ENCODE peak calls at places on chromosome 20, in eight cellular contexts. One of them, this sample, is unnamed.

GRCh38 chr20:45406260-45407066 is 1.6 kb upstream of the DBNDD2 start:
- DNase-seq in CD8-positive, alpha-beta memory T cell: peak
- DNase-seq in EL: peak
- DNase-seq in stimulated activated CD4-positive, alpha-beta T cell treated with anti-CD3 and anti-CD28 coated beads, Interleukin-1b, Interleukin-23, amount 100 ng/mL, for 48 hours: peak
- DNase-seq in AG10803: peak
- DNase-seq in activated gamma-delta T cell treated with Interleukin-2 at 50 U/mL for 16 hours: peak
- DNase-seq in choroid plexus epithelial cell: no peak
- DNase-seq in left cardiac atrium: peak
- DNase-seq in this sample: peak

GRCh38 chr20:1813101-1813529 is 82.1 kb upstream of the SIRPA start:
- DNase-seq in choroid plexus epithelial cell: peak
- DNase-seq in EL: peak
- DNase-seq in left cardiac atrium: peak
- DNase-seq in CD8-positive, alpha-beta memory T cell: no peak
- DNase-seq in activated gamma-delta T cell treated with Interleukin-2 at 50 U/mL for 16 hours: no peak
- DNase-seq in AG10803: peak
- DNase-seq in stimulated activated CD4-positive, alpha-beta T cell treated with anti-CD3 and anti-CD28 coated beads, Interleukin-1b, Interleukin-23, amount 100 ng/mL, for 48 hours: no peak
- DNase-seq in this sample: peak

GRCh38 chr20:48668451-48668946 is 159.3 kb downstream of the PREX1 start:
- DNase-seq in activated gamma-delta T cell treated with Interleukin-2 at 50 U/mL for 16 hours: no peak
- DNase-seq in AG10803: no peak
- DNase-seq in stimulated activated CD4-positive, alpha-beta T cell treated with anti-CD3 and anti-CD28 coated beads, Interleukin-1b, Interleukin-23, amount 100 ng/mL, for 48 hours: no peak
- DNase-seq in choroid plexus epithelial cell: peak
- DNase-seq in EL: peak
- DNase-seq in CD8-positive, alpha-beta memory T cell: no peak
- DNase-seq in left cardiac atrium: no peak
- DNase-seq in this sample: peak

GRCh38 chr20:64115171-64115911 is 8.0 kb upstream of the NPBWR2 start:
- DNase-seq in AG10803: no peak
- DNase-seq in activated gamma-delta T cell treated with Interleukin-2 at 50 U/mL for 16 hours: no peak
- DNase-seq in CD8-positive, alpha-beta memory T cell: no peak
- DNase-seq in left cardiac atrium: no peak
- DNase-seq in choroid plexus epithelial cell: no peak
- DNase-seq in EL: no peak
- DNase-seq in stimulated activated CD4-positive, alpha-beta T cell treated with anti-CD3 and anti-CD28 coated beads, Interleukin-1b, Interleukin-23, amount 100 ng/mL, for 48 hours: no peak
- DNase-seq in this sample: no peak

GRCh38 chr20:35871311-35871771 is 83.0 kb downstream of the SCAND1 start:
- DNase-seq in choroid plexus epithelial cell: peak
- DNase-seq in left cardiac atrium: peak
- DNase-seq in EL: peak
- DNase-seq in AG10803: peak
- DNase-seq in CD8-positive, alpha-beta memory T cell: no peak
- DNase-seq in stimulated activated CD4-positive, alpha-beta T cell treated with anti-CD3 and anti-CD28 coated beads, Interleukin-1b, Interleukin-23, amount 100 ng/mL, for 48 hours: no peak
- DNase-seq in activated gamma-delta T cell treated with Interleukin-2 at 50 U/mL for 16 hours: no peak
- DNase-seq in this sample: peak

GRCh38 chr20:55160022-55160421 is 684.6 kb downstream of the DOK5 start:
- DNase-seq in left cardiac atrium: no peak
- DNase-seq in choroid plexus epithelial cell: no peak
- DNase-seq in CD8-positive, alpha-beta memory T cell: no peak
- DNase-seq in stimulated activated CD4-positive, alpha-beta T cell treated with anti-CD3 and anti-CD28 coated beads, Interleukin-1b, Interleukin-23, amount 100 ng/mL, for 48 hours: no peak
- DNase-seq in activated gamma-delta T cell treated with Interleukin-2 at 50 U/mL for 16 hours: no peak
- DNase-seq in AG10803: peak
- DNase-seq in EL: no peak
- DNase-seq in this sample: no peak

GRCh38 chr20:44274303-44275017 is 27.4 kb downstream of the GDAP1L1 start:
- DNase-seq in activated gamma-delta T cell treated with Interleukin-2 at 50 U/mL for 16 hours: no peak
- DNase-seq in EL: no peak
- DNase-seq in stimulated activated CD4-positive, alpha-beta T cell treated with anti-CD3 and anti-CD28 coated beads, Interleukin-1b, Interleukin-23, amount 100 ng/mL, for 48 hours: no peak
- DNase-seq in choroid plexus epithelial cell: no peak
- DNase-seq in left cardiac atrium: no peak
- DNase-seq in AG10803: no peak
- DNase-seq in CD8-positive, alpha-beta memory T cell: no peak
- DNase-seq in this sample: no peak

GRCh38 chr20:1338801-1339200 is 9.9 kb upstream of the SDCBP2 start:
- DNase-seq in CD8-positive, alpha-beta memory T cell: no peak
- DNase-seq in EL: no peak
- DNase-seq in AG10803: peak
- DNase-seq in left cardiac atrium: no peak
- DNase-seq in choroid plexus epithelial cell: no peak
- DNase-seq in activated gamma-delta T cell treated with Interleukin-2 at 50 U/mL for 16 hours: no peak
- DNase-seq in stimulated activated CD4-positive, alpha-beta T cell treated with anti-CD3 and anti-CD28 coated beads, Interleukin-1b, Interleukin-23, amount 100 ng/mL, for 48 hours: no peak
- DNase-seq in this sample: no peak

GRCh38 chr20:50014570-50015562 is 32.1 kb downstream of the SNAI1 start:
- DNase-seq in activated gamma-delta T cell treated with Interleukin-2 at 50 U/mL for 16 hours: no peak
- DNase-seq in EL: no peak
- DNase-seq in CD8-positive, alpha-beta memory T cell: no peak
- DNase-seq in left cardiac atrium: no peak
- DNase-seq in stimulated activated CD4-positive, alpha-beta T cell treated with anti-CD3 and anti-CD28 coated beads, Interleukin-1b, Interleukin-23, amount 100 ng/mL, for 48 hours: no peak
- DNase-seq in AG10803: no peak
- DNase-seq in choroid plexus epithelial cell: no peak
- DNase-seq in this sample: no peak

GRCh38 chr20:59175861-59176260 is 12.2 kb downstream of the ZNF831 start:
- DNase-seq in AG10803: no peak
- DNase-seq in activated gamma-delta T cell treated with Interleukin-2 at 50 U/mL for 16 hours: no peak
- DNase-seq in stimulated activated CD4-positive, alpha-beta T cell treated with anti-CD3 and anti-CD28 coated beads, Interleukin-1b, Interleukin-23, amount 100 ng/mL, for 48 hours: no peak
- DNase-seq in left cardiac atrium: no peak
- DNase-seq in choroid plexus epithelial cell: no peak
- DNase-seq in CD8-positive, alpha-beta memory T cell: no peak
- DNase-seq in EL: no peak
- DNase-seq in this sample: no peak

GRCh38 chr20:63191400-63191799 is 24.5 kb downstream of the YTHDF1 start:
- DNase-seq in activated gamma-delta T cell treated with Interleukin-2 at 50 U/mL for 16 hours: no peak
- DNase-seq in choroid plexus epithelial cell: no peak
- DNase-seq in EL: no peak
- DNase-seq in AG10803: no peak
- DNase-seq in stimulated activated CD4-positive, alpha-beta T cell treated with anti-CD3 and anti-CD28 coated beads, Interleukin-1b, Interleukin-23, amount 100 ng/mL, for 48 hours: no peak
- DNase-seq in CD8-positive, alpha-beta memory T cell: peak
- DNase-seq in left cardiac atrium: peak
- DNase-seq in this sample: no peak

GRCh38 chr20:3477861-3478544 is 7.2 kb downstream of the ATRN start:
- DNase-seq in left cardiac atrium: no peak
- DNase-seq in EL: no peak
- DNase-seq in activated gamma-delta T cell treated with Interleukin-2 at 50 U/mL for 16 hours: no peak
- DNase-seq in choroid plexus epithelial cell: no peak
- DNase-seq in AG10803: no peak
- DNase-seq in stimulated activated CD4-positive, alpha-beta T cell treated with anti-CD3 and anti-CD28 coated beads, Interleukin-1b, Interleukin-23, amount 100 ng/mL, for 48 hours: no peak
- DNase-seq in CD8-positive, alpha-beta memory T cell: no peak
- DNase-seq in this sample: no peak

GRCh38 chr20:49360242-49360968 is 82.5 kb upstream of the ZNFX1 start:
- DNase-seq in stimulated activated CD4-positive, alpha-beta T cell treated with anti-CD3 and anti-CD28 coated beads, Interleukin-1b, Interleukin-23, amount 100 ng/mL, for 48 hours: no peak
- DNase-seq in AG10803: no peak
- DNase-seq in choroid plexus epithelial cell: no peak
- DNase-seq in left cardiac atrium: no peak
- DNase-seq in activated gamma-delta T cell treated with Interleukin-2 at 50 U/mL for 16 hours: no peak
- DNase-seq in EL: no peak
- DNase-seq in CD8-positive, alpha-beta memory T cell: no peak
- DNase-seq in this sample: no peak

GRCh38 chr20:9480066-9480465 is 34.3 kb upstream of the LAMP5 start:
- DNase-seq in stimulated activated CD4-positive, alpha-beta T cell treated with anti-CD3 and anti-CD28 coated beads, Interleukin-1b, Interleukin-23, amount 100 ng/mL, for 48 hours: no peak
- DNase-seq in left cardiac atrium: no peak
- DNase-seq in activated gamma-delta T cell treated with Interleukin-2 at 50 U/mL for 16 hours: no peak
- DNase-seq in EL: no peak
- DNase-seq in choroid plexus epithelial cell: no peak
- DNase-seq in AG10803: no peak
- DNase-seq in CD8-positive, alpha-beta memory T cell: no peak
- DNase-seq in this sample: no peak

GRCh38 chr20:63787302-63787701 is 43.8 kb downstream of the ZBTB46 start:
- DNase-seq in left cardiac atrium: peak
- DNase-seq in stimulated activated CD4-positive, alpha-beta T cell treated with anti-CD3 and anti-CD28 coated beads, Interleukin-1b, Interleukin-23, amount 100 ng/mL, for 48 hours: no peak
- DNase-seq in EL: no peak
- DNase-seq in activated gamma-delta T cell treated with Interleukin-2 at 50 U/mL for 16 hours: no peak
- DNase-seq in AG10803: no peak
- DNase-seq in CD8-positive, alpha-beta memory T cell: no peak
- DNase-seq in choroid plexus epithelial cell: no peak
- DNase-seq in this sample: no peak

GRCh38 chr20:24097051-24097450 is 108.5 kb upstream of the GGTLC1 start:
- DNase-seq in left cardiac atrium: no peak
- DNase-seq in activated gamma-delta T cell treated with Interleukin-2 at 50 U/mL for 16 hours: no peak
- DNase-seq in choroid plexus epithelial cell: no peak
- DNase-seq in AG10803: no peak
- DNase-seq in CD8-positive, alpha-beta memory T cell: no peak
- DNase-seq in stimulated activated CD4-positive, alpha-beta T cell treated with anti-CD3 and anti-CD28 coated beads, Interleukin-1b, Interleukin-23, amount 100 ng/mL, for 48 hours: no peak
- DNase-seq in EL: no peak
- DNase-seq in this sample: no peak

GRCh38 chr20:24798930-24799705 is 150.0 kb upstream of the CST7 start:
- DNase-seq in left cardiac atrium: no peak
- DNase-seq in choroid plexus epithelial cell: peak
- DNase-seq in activated gamma-delta T cell treated with Interleukin-2 at 50 U/mL for 16 hours: no peak
- DNase-seq in CD8-positive, alpha-beta memory T cell: no peak
- DNase-seq in EL: peak
- DNase-seq in stimulated activated CD4-positive, alpha-beta T cell treated with anti-CD3 and anti-CD28 coated beads, Interleukin-1b, Interleukin-23, amount 100 ng/mL, for 48 hours: no peak
- DNase-seq in AG10803: peak
- DNase-seq in this sample: peak

GRCh38 chr20:25987073-25987927 is 290.6 kb upstream of the ZNF337 start:
- DNase-seq in left cardiac atrium: peak
- DNase-seq in choroid plexus epithelial cell: peak
- DNase-seq in AG10803: peak
- DNase-seq in stimulated activated CD4-positive, alpha-beta T cell treated with anti-CD3 and anti-CD28 coated beads, Interleukin-1b, Interleukin-23, amount 100 ng/mL, for 48 hours: peak
- DNase-seq in activated gamma-delta T cell treated with Interleukin-2 at 50 U/mL for 16 hours: peak
- DNase-seq in EL: peak
- DNase-seq in CD8-positive, alpha-beta memory T cell: peak
- DNase-seq in this sample: no peak

GRCh38 chr20:4484431-4485057 is 237.2 kb upstream of the PRND start:
- DNase-seq in CD8-positive, alpha-beta memory T cell: no peak
- DNase-seq in choroid plexus epithelial cell: no peak
- DNase-seq in EL: no peak
- DNase-seq in left cardiac atrium: no peak
- DNase-seq in activated gamma-delta T cell treated with Interleukin-2 at 50 U/mL for 16 hours: no peak
- DNase-seq in stimulated activated CD4-positive, alpha-beta T cell treated with anti-CD3 and anti-CD28 coated beads, Interleukin-1b, Interleukin-23, amount 100 ng/mL, for 48 hours: no peak
- DNase-seq in AG10803: peak
- DNase-seq in this sample: no peak

GRCh38 chr20:1383621-1384404 is 9.0 kb downstream of the FKBP1A start:
- DNase-seq in EL: no peak
- DNase-seq in stimulated activated CD4-positive, alpha-beta T cell treated with anti-CD3 and anti-CD28 coated beads, Interleukin-1b, Interleukin-23, amount 100 ng/mL, for 48 hours: no peak
- DNase-seq in activated gamma-delta T cell treated with Interleukin-2 at 50 U/mL for 16 hours: no peak
- DNase-seq in choroid plexus epithelial cell: no peak
- DNase-seq in left cardiac atrium: no peak
- DNase-seq in AG10803: no peak
- DNase-seq in CD8-positive, alpha-beta memory T cell: no peak
- DNase-seq in this sample: no peak